ENCODE peak calls at places on chromosomes 2 and 18, in nine cellular contexts. H is HCT116, G is GM23248, O is neural progenitor cell, Y is MM.1S, V is hepatocyte, F is PC-3, L is OCI-LY7, E is GM23338. M is an unnamed sample.

GRCh38 chr18:23810396-23810795 is 121.1 kb downstream of the LAMA3 start:
- DNase-seq in Y (no peak), G (no peak), H (no peak), V (no peak), L (peak; percentile 24), F (no peak), O (no peak), E (no peak), M (no peak)

GRCh38 chr2:197600306-197600705 is 75.1 kb downstream of the RFTN2 start:
- DNase-seq in V (no peak), G (no peak), L (no peak), Y (no peak), F (no peak), E (no peak), H (no peak), O (no peak), M (no peak)

GRCh38 chr2:156321243-156321904 is 11.1 kb downstream of the NR4A2 start:
- DNase-seq in E (peak; percentile 53), H (no peak), F (no peak), G (peak; percentile 42), O (peak; percentile 46), V (no peak), Y (no peak), L (no peak), M (peak; percentile 16)

GRCh38 chr2:9303528-9304225 is 97.1 kb downstream of the ASAP2 start:
- DNase-seq in G (no peak), E (no peak), V (no peak), Y (no peak), H (no peak), L (no peak), O (no peak), F (no peak), M (no peak)

GRCh38 chr2:234278556-234279286 is 218.2 kb downstream of the ARL4C start:
- DNase-seq in E (no peak), G (no peak), F (no peak), V (no peak), L (no peak), Y (no peak), O (no peak), H (no peak), M (no peak)

GRCh38 chr2:213562539-213563180 is 278.4 kb downstream of the SPAG16 start:
- DNase-seq in V (no peak), H (no peak), E (no peak), O (no peak), F (no peak), G (no peak), L (no peak), Y (no peak), M (no peak)

GRCh38 chr18:54742120-54742519 is 86.2 kb upstream of the RAB27B start:
- DNase-seq in L (no peak), H (no peak), Y (no peak), V (no peak), O (no peak), G (peak; percentile 32), F (no peak), E (no peak), M (no peak)

GRCh38 chr2:212935749-212936148 is 215.7 kb downstream of the IKZF2 start:
- DNase-seq in V (no peak), H (no peak), E (no peak), O (no peak), G (no peak), Y (no peak), F (peak; percentile 36), L (no peak), M (no peak)

GRCh38 chr2:19035238-19035637 is 323.2 kb downstream of the OSR1 start:
- DNase-seq in H (no peak), O (no peak), L (no peak), E (no peak), V (no peak), G (peak; percentile 50), F (no peak), Y (no peak), M (no peak)

GRCh38 chr2:237486819-237487448 is at the start of gene MLPH:
- DNase-seq in F (peak; percentile 80), L (no peak), O (peak; percentile 66), Y (no peak), V (peak; percentile 61), E (peak; percentile 67), G (peak; percentile 77), H (no peak), M (peak; percentile 81)

GRCh38 chr18:47969851-47970250 is 39.4 kb upstream of the SMAD2 start:
- DNase-seq in L (no peak), H (no peak), O (no peak), E (no peak), V (no peak), G (peak; percentile 6), F (no peak), Y (no peak), M (no peak)

DNA sequence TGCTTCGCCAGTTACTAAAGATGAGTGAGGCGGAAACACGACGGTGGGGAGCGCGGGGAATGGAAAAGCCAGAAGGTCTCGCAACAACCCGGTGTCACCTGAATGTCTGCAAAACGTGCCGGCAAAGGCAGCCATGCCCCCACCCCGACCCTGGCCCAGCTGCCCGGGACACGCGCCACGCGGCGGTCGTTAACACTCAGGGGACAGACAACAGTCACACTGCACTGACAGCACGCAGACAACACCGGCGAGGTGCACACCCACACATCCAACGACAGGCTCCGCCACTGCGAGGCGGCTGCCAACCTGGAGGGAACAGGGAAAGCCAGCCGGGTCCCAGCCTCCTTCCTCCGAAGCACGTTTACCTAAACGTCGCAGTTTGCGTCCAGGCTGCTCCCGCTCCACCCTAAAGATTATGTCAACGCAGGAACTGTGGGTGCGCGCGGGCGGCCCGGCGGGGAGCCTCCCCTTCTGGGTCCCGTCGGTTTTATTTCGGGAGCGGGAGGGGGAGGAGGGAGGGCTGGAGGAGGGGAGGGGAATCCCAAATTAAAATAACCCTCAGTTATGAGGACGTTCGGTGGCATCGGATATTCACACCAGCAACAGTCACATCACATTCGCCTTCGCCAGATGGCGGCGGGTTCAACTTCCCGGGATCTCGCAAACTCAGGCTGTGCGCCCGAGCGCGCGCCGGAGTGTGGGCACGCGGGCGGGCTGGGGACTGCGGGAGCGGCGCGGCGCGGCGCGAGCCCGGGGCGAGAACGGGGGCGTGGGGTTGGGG is 694 bp downstream of the PTGR3 start:
- DNase-seq in Y (peak; percentile 50), V (peak; percentile 71), E (peak; percentile 58), L (peak; percentile 4), H (no peak), F (peak; percentile 37), O (peak; percentile 65), G (peak; percentile 80), M (peak; percentile 75)
- TF ChIP-seq EZH2phosphoT487 in Y (no peak), V (no peak), E (no peak), L (no peak), H (no peak), F (no peak), O (peak; percentile 70), G (no peak), M (no peak)

GRCh38 chr2:95670167-95670566 is 78.4 kb downstream of the TRIM43 start:
- DNase-seq in H (no peak), Y (no peak), V (no peak), O (no peak), G (peak; percentile 80), E (no peak), L (no peak), F (peak; percentile 46), M (no peak)
- TF ChIP-seq EZH2phosphoT487 in H (no peak), Y (no peak), V (no peak), O (no peak), G (no peak), E (no peak), L (no peak), F (no peak), M (no peak)

GRCh38 chr2:27897755-27898154 is 7.2 kb downstream of the BABAM2 start:
- DNase-seq in O (no peak), G (no peak), V (no peak), E (no peak), H (no peak), L (no peak), Y (no peak), F (no peak), M (no peak)
- TF ChIP-seq EZH2phosphoT487 in O (no peak), G (no peak), V (no peak), E (no peak), H (no peak), L (no peak), Y (no peak), F (no peak), M (no peak)

GRCh38 chr2:30582521-30582920 is 135.5 kb downstream of the LCLAT1 start:
- DNase-seq in H (no peak), G (no peak), Y (no peak), V (no peak), L (no peak), F (no peak), E (no peak), O (no peak), M (no peak)
- TF ChIP-seq EZH2phosphoT487 in H (no peak), G (no peak), Y (no peak), V (no peak), L (no peak), F (no peak), E (no peak), O (no peak), M (no peak)

DNA sequence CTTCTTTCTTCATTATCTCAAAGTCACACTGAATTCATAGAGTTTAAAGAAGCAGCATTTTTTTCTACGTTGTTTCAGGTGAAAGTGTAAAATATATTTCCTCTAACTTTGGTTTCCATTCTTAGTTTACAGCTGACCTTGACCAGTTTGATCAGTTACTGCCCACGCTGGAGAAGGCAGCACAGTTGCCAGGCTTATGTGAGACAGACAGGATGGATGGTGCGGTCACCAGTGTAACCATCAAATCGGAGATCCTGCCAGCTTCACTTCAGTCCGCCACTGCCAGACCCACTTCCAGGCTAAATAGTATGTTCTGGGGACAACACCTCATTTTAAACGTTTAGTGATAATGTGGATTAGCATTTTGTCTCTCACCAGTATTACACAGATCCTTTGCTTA is 82.4 kb downstream of the PTRHD1 start:
- DNase-seq in G (no peak), H (no peak), E (no peak), L (no peak), V (no peak), Y (no peak), F (no peak), O (no peak), M (no peak)
- TF ChIP-seq EZH2phosphoT487 in G (no peak), H (no peak), E (no peak), L (no peak), V (no peak), Y (no peak), F (no peak), O (no peak), M (no peak)

M was measured in SK-N-SH.